ENCODE peak calls at places on chromosomes 4 and X, in nine cellular contexts. A, M, C, L, J, X, Z, S and N are unnamed samples.

GRCh38 chrX:68995780-68996551 is 167.1 kb downstream of the EFNB1 start:
- DNase-seq in X (no peak), L (peak), A (no peak), S (no peak), C (no peak), Z (peak), J (peak), M (peak), N (no peak)

GRCh38 chr4:2832981-2833670 is 10.5 kb upstream of the ADD1 start:
- DNase-seq in L (no peak), M (peak), S (no peak), X (peak), J (no peak), C (no peak), A (no peak), Z (no peak), N (no peak)

GRCh38 chr4:4248885-4249203 is 821 bp upstream of the TMEM128 start:
- DNase-seq in A (no peak), M (no peak), L (no peak), J (no peak), S (no peak), X (no peak), Z (no peak), C (no peak), N (no peak)

GRCh38 chr4:47011189-47011518 is 17.8 kb upstream of the GABRA4 start:
- DNase-seq in J (no peak), X (no peak), L (no peak), C (no peak), S (no peak), M (no peak), A (peak), Z (no peak), N (no peak)

GRCh38 chr4:41935652-41936021 is 408 bp downstream of the TMEM33 start:
- DNase-seq in S (no peak), A (no peak), M (no peak), Z (no peak), C (no peak), L (no peak), J (no peak), X (no peak), N (no peak)

GRCh38 chrX:129497146-129497805 is 26.0 kb downstream of the SMARCA1 start:
- DNase-seq in M (no peak), J (no peak), L (no peak), Z (no peak), X (no peak), C (no peak), S (no peak), A (no peak), N (no peak)

GRCh38 chr4:8457646-8458045 is 17.1 kb downstream of the TRMT44 start:
- DNase-seq in J (no peak), X (no peak), S (no peak), L (no peak), C (no peak), M (no peak), Z (no peak), A (no peak), N (no peak)

GRCh38 chrX:101260435-101260834 is 30.7 kb downstream of the TAF7L start:
- DNase-seq in M (no peak), C (no peak), X (peak), J (peak), A (no peak), L (no peak), Z (no peak), S (no peak), N (no peak)

GRCh38 chr4:89765966-89766365 is 71.0 kb downstream of the SNCA start:
- DNase-seq in Z (no peak), A (no peak), X (no peak), M (no peak), C (no peak), S (no peak), L (peak), J (peak), N (no peak)

GRCh38 chr4:15416357-15417327 is 11.2 kb upstream of the C1QTNF7 start:
- DNase-seq in X (no peak), A (no peak), Z (no peak), J (no peak), C (no peak), L (no peak), S (no peak), M (no peak), N (no peak)

GRCh38 chr4:109645874-109646591 is 57.2 kb downstream of the CASP6 start:
- DNase-seq in J (peak), Z (no peak), S (no peak), C (no peak), A (no peak), L (no peak), M (no peak), X (no peak), N (no peak)

GRCh38 chrX:24242649-24243556 is 71.0 kb downstream of the SUPT20HL2 start:
- DNase-seq in S (no peak), A (no peak), M (no peak), X (no peak), J (peak), Z (peak), C (no peak), L (peak), N (no peak)

GRCh38 chr4:23423540-23423939 is 466.3 kb downstream of the PPARGC1A start:
- DNase-seq in A (no peak), C (no peak), M (no peak), L (no peak), S (no peak), X (no peak), Z (no peak), J (no peak), N (no peak)

GRCh38 chr4:19324175-19324574 is 927.5 kb upstream of the SLIT2 start:
- DNase-seq in X (no peak), C (no peak), L (no peak), S (no peak), Z (no peak), A (no peak), J (no peak), M (no peak), N (no peak)

GRCh38 chrX:34598360-34598759 is 58.7 kb downstream of the TMEM47 start:
- DNase-seq in J (no peak), X (no peak), Z (no peak), L (no peak), M (no peak), A (no peak), S (no peak), C (no peak), N (no peak)

GRCh38 chr4:162939086-162939485 is 227.6 kb downstream of the NAF1 start:
- DNase-seq in J (no peak), M (no peak), S (no peak), Z (no peak), A (no peak), L (no peak), X (no peak), C (no peak), N (no peak)

GRCh38 chr4:15378055-15378454 is 49.8 kb upstream of the C1QTNF7 start:
- DNase-seq in C (no peak), X (no peak), Z (no peak), L (no peak), S (no peak), A (no peak), M (no peak), J (peak), N (no peak)

GRCh38 chr4:182547435-182547834 is 304.2 kb downstream of the TENM3 start:
- DNase-seq in M (no peak), X (no peak), C (no peak), J (no peak), L (no peak), S (no peak), Z (no peak), A (no peak), N (no peak)

GRCh38 chr4:187491421-187491820 is 504.1 kb upstream of the ZFP42 start:
- DNase-seq in A (no peak), J (no peak), Z (no peak), M (no peak), X (no peak), S (no peak), L (no peak), C (no peak), N (no peak)

GRCh38 chr4:8386731-8387130 is 53.8 kb downstream of the ACOX3 start:
- DNase-seq in C (no peak), A (no peak), S (no peak), Z (no peak), M (peak), X (no peak), L (no peak), J (no peak), N (no peak)

GRCh38 chr4:24519649-24520048 is 64.7 kb downstream of the DHX15 start:
- DNase-seq in J (peak), S (no peak), C (no peak), X (no peak), L (no peak), M (no peak), A (no peak), Z (no peak), N (no peak)

GRCh38 chrX:103608305-103608963 is 671 bp downstream of the TCEAL3 start:
- DNase-seq in S (peak), A (no peak), M (peak), L (no peak), Z (peak), C (no peak), X (no peak), J (no peak), N (no peak)

GRCh38 chr4:83212041-83212851 is 72.4 kb downstream of the COQ2 start:
- DNase-seq in A (no peak), M (no peak), C (no peak), S (no peak), J (no peak), X (no peak), L (no peak), Z (peak), N (no peak)

GRCh38 chrX:105228602-105229001 is 8.1 kb upstream of the TEX13A start:
- DNase-seq in S (no peak), J (peak), X (no peak), L (no peak), C (no peak), M (no peak), Z (no peak), A (no peak), N (no peak)

GRCh38 chr4:10731690-10732089 is 47.1 kb upstream of the CLNK start:
- DNase-seq in A (no peak), J (no peak), M (no peak), X (no peak), L (no peak), S (no peak), Z (no peak), C (no peak), N (no peak)

GRCh38 chr4:73705056-73705432 is 35.3 kb upstream of the CXCL8 start:
- DNase-seq in L (no peak), X (no peak), J (no peak), Z (no peak), C (no peak), A (no peak), S (no peak), M (no peak), N (no peak)

GRCh38 chrX:16319929-16320328 is 152.6 kb downstream of the MAGEB17 start:
- DNase-seq in C (no peak), S (no peak), J (no peak), Z (no peak), X (no peak), M (no peak), A (no peak), L (no peak), N (no peak)

GRCh38 chr4:153755186-153755585 is 4.6 kb downstream of the RNF175 start:
- DNase-seq in C (no peak), Z (no peak), M (no peak), J (no peak), X (no peak), A (no peak), L (no peak), S (no peak), N (no peak)

GRCh38 chr4:153759407-153760226 is at the start of gene RNF175:
- DNase-seq in S (peak), C (no peak), Z (no peak), X (peak), L (no peak), M (no peak), J (peak), A (no peak), N (no peak)

GRCh38 chr4:153757407-153757806 is 2.4 kb downstream of the RNF175 start:
- DNase-seq in S (no peak), Z (no peak), J (no peak), L (no peak), A (no peak), M (no peak), X (no peak), C (no peak), N (no peak)

GRCh38 chr4:153758136-153758535 is 1.7 kb downstream of the RNF175 start:
- DNase-seq in J (no peak), A (no peak), M (no peak), Z (no peak), C (no peak), S (no peak), X (no peak), L (no peak), N (no peak)

GRCh38 chr4:153758688-153759406 is 977 bp downstream of the RNF175 start:
- DNase-seq in C (no peak), J (no peak), A (no peak), Z (no peak), X (no peak), S (no peak), L (no peak), M (no peak), N (no peak)
- H3K4me3 ChIP-seq in C (peak), J (peak), A (no peak), Z (no peak), X (peak), S (no peak), L (peak), M (no peak), N (no peak)

GRCh38 chrX:40523852-40524251 is 56.9 kb upstream of the ATP6AP2 start:
- DNase-seq in X (no peak), A (no peak), Z (no peak), L (no peak), J (no peak), S (no peak), C (no peak), M (no peak), N (no peak)

GRCh38 chrX:40527543-40527942 is 53.2 kb upstream of the ATP6AP2 start:
- DNase-seq in S (no peak), C (no peak), A (no peak), L (no peak), J (no peak), M (no peak), Z (no peak), X (no peak), N (no peak)

GRCh38 chrX:40526412-40526811 is 54.4 kb upstream of the ATP6AP2 start:
- DNase-seq in J (no peak), Z (no peak), S (no peak), A (no peak), C (no peak), X (no peak), L (no peak), M (no peak), N (no peak)

GRCh38 chrX:40521868-40522450 is 58.8 kb upstream of the ATP6AP2 start:
- DNase-seq in J (no peak), L (no peak), A (no peak), Z (no peak), S (no peak), C (no peak), M (no peak), X (no peak), N (no peak)

DNA sequence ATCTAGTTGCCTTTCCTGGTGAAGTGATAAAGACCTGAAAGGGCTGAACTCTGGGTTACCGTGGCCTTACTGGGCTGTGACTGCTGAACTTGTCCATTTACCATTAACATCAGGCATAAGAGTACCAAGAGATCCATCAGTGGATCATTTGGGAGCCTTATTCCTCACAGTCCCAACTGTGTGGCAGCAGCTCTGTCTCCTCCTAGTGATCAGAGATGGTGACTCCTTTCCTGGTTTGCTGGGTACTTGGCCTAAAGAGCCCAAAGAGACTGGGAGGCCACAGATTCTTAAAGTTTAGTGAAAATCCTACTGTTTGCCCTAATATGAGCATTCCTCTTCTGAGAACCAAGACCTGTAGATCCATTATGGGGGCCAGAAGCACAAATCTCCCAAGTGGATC is 56.3 kb upstream of the ATP6AP2 start:
- DNase-seq in A (no peak), S (no peak), J (no peak), C (no peak), X (no peak), Z (no peak), M (no peak), L (no peak), N (no peak)
- TF ChIP-seq CTCF in A (no peak), S (no peak), J (peak), C (no peak), X (peak), Z (no peak), M (no peak), L (no peak), N (no peak)

GRCh38 chr4:138636791-138637190 is 378.8 kb upstream of the NOCT start:
- DNase-seq in J (no peak), L (no peak), A (no peak), M (no peak), C (no peak), X (no peak), Z (no peak), S (no peak), N (no peak)
- H3K27ac ChIP-seq in J (no peak), L (no peak), A (no peak), M (no peak), C (no peak), X (no peak), Z (no peak), S (no peak), N (no peak)

GRCh38 chr4:1794809-1795303 is 1.8 kb downstream of the FGFR3 start:
- DNase-seq in Z (no peak), X (no peak), L (no peak), J (no peak), S (no peak), A (no peak), C (no peak), M (no peak), N (no peak)
- H3K4me3 ChIP-seq in Z (peak), X (peak), L (peak), J (peak), S (peak), A (no peak), C (peak), M (no peak), N (peak)

GRCh38 chr4:81919810-81920209 is 448.1 kb upstream of the RASGEF1B start:
- DNase-seq in A (no peak), L (no peak), Z (no peak), M (no peak), X (peak), C (no peak), S (no peak), J (peak), N (no peak)
- TF ChIP-seq CTCF in A (no peak), L (no peak), Z (no peak), M (no peak), X (peak), C (peak), S (no peak), J (no peak), N (no peak)